ENCODE peak calls at places on chromosomes 1 and 21, in six cellular contexts. One of them, this sample, is unnamed.

GRCh38 chr1:223621312-223621734 is 44.2 kb downstream of the CAPN8 start:
- DNase-seq in stimulated activated CD4-positive, alpha-beta T cell treated with anti-CD3 and anti-CD28 coated beads, Interleukin-4, amount 100 ng/mL, for 48 hours: no peak
- DNase-seq in transverse colon: no peak
- DNase-seq in type B pancreatic cell: no peak
- DNase-seq in HAP-1: no peak
- DNase-seq in cardiac muscle cell: no peak
- DNase-seq in this sample: no peak

GRCh38 chr1:241142493-241142892 is 214.5 kb downstream of the RGS7 start:
- DNase-seq in cardiac muscle cell: no peak
- DNase-seq in transverse colon: no peak
- DNase-seq in type B pancreatic cell: no peak
- DNase-seq in HAP-1: peak
- DNase-seq in stimulated activated CD4-positive, alpha-beta T cell treated with anti-CD3 and anti-CD28 coated beads, Interleukin-4, amount 100 ng/mL, for 48 hours: no peak
- DNase-seq in this sample: no peak

GRCh38 chr1:197696372-197696771 is 78.9 kb downstream of the DENND1B start:
- DNase-seq in cardiac muscle cell: peak
- DNase-seq in HAP-1: no peak
- DNase-seq in type B pancreatic cell: no peak
- DNase-seq in transverse colon: no peak
- DNase-seq in stimulated activated CD4-positive, alpha-beta T cell treated with anti-CD3 and anti-CD28 coated beads, Interleukin-4, amount 100 ng/mL, for 48 hours: no peak
- DNase-seq in this sample: no peak

GRCh38 chr21:36738489-36739126 is 39.7 kb downstream of the SIM2 start:
- DNase-seq in transverse colon: no peak
- DNase-seq in cardiac muscle cell: no peak
- DNase-seq in HAP-1: no peak
- DNase-seq in stimulated activated CD4-positive, alpha-beta T cell treated with anti-CD3 and anti-CD28 coated beads, Interleukin-4, amount 100 ng/mL, for 48 hours: no peak
- DNase-seq in type B pancreatic cell: no peak
- DNase-seq in this sample: no peak

GRCh38 chr1:170791941-170792340 is 128.0 kb downstream of the PRRX1 start:
- DNase-seq in HAP-1: no peak
- DNase-seq in transverse colon: no peak
- DNase-seq in stimulated activated CD4-positive, alpha-beta T cell treated with anti-CD3 and anti-CD28 coated beads, Interleukin-4, amount 100 ng/mL, for 48 hours: no peak
- DNase-seq in cardiac muscle cell: no peak
- DNase-seq in type B pancreatic cell: no peak
- DNase-seq in this sample: no peak

GRCh38 chr1:188986751-188987417 is 1490.8 kb downstream of the BRINP3 start:
- DNase-seq in cardiac muscle cell: no peak
- DNase-seq in HAP-1: peak
- DNase-seq in stimulated activated CD4-positive, alpha-beta T cell treated with anti-CD3 and anti-CD28 coated beads, Interleukin-4, amount 100 ng/mL, for 48 hours: no peak
- DNase-seq in transverse colon: no peak
- DNase-seq in type B pancreatic cell: no peak
- DNase-seq in this sample: no peak

GRCh38 chr1:240337795-240338194 is 246.1 kb downstream of the FMN2 start:
- DNase-seq in cardiac muscle cell: peak
- DNase-seq in transverse colon: no peak
- DNase-seq in stimulated activated CD4-positive, alpha-beta T cell treated with anti-CD3 and anti-CD28 coated beads, Interleukin-4, amount 100 ng/mL, for 48 hours: no peak
- DNase-seq in HAP-1: no peak
- DNase-seq in type B pancreatic cell: no peak
- DNase-seq in this sample: no peak

GRCh38 chr1:78340006-78340405 is 150.8 kb upstream of the PTGFR start:
- DNase-seq in transverse colon: no peak
- DNase-seq in type B pancreatic cell: no peak
- DNase-seq in cardiac muscle cell: peak
- DNase-seq in HAP-1: no peak
- DNase-seq in stimulated activated CD4-positive, alpha-beta T cell treated with anti-CD3 and anti-CD28 coated beads, Interleukin-4, amount 100 ng/mL, for 48 hours: no peak
- DNase-seq in this sample: no peak

GRCh38 chr1:38152351-38153082 is 105.9 kb upstream of the POU3F1 start:
- DNase-seq in HAP-1: peak
- DNase-seq in stimulated activated CD4-positive, alpha-beta T cell treated with anti-CD3 and anti-CD28 coated beads, Interleukin-4, amount 100 ng/mL, for 48 hours: no peak
- DNase-seq in type B pancreatic cell: no peak
- DNase-seq in cardiac muscle cell: no peak
- DNase-seq in transverse colon: no peak
- DNase-seq in this sample: no peak

GRCh38 chr1:53860967-53861411 is 22.9 kb upstream of the NDC1 start:
- DNase-seq in cardiac muscle cell: peak
- DNase-seq in transverse colon: peak
- DNase-seq in type B pancreatic cell: no peak
- DNase-seq in stimulated activated CD4-positive, alpha-beta T cell treated with anti-CD3 and anti-CD28 coated beads, Interleukin-4, amount 100 ng/mL, for 48 hours: no peak
- DNase-seq in HAP-1: peak
- DNase-seq in this sample: peak

GRCh38 chr1:115697619-115698018 is 55.8 kb downstream of the VANGL1 start:
- DNase-seq in stimulated activated CD4-positive, alpha-beta T cell treated with anti-CD3 and anti-CD28 coated beads, Interleukin-4, amount 100 ng/mL, for 48 hours: no peak
- DNase-seq in transverse colon: no peak
- DNase-seq in HAP-1: no peak
- DNase-seq in cardiac muscle cell: no peak
- DNase-seq in type B pancreatic cell: no peak
- DNase-seq in this sample: no peak

GRCh38 chr1:15168479-15168878 is 14.9 kb downstream of the TMEM51 start:
- DNase-seq in cardiac muscle cell: peak
- DNase-seq in transverse colon: no peak
- DNase-seq in stimulated activated CD4-positive, alpha-beta T cell treated with anti-CD3 and anti-CD28 coated beads, Interleukin-4, amount 100 ng/mL, for 48 hours: no peak
- DNase-seq in type B pancreatic cell: no peak
- DNase-seq in HAP-1: no peak
- DNase-seq in this sample: no peak

GRCh38 chr1:202615501-202616354 is 94.5 kb downstream of the SYT2 start:
- DNase-seq in type B pancreatic cell: no peak
- DNase-seq in transverse colon: peak
- DNase-seq in stimulated activated CD4-positive, alpha-beta T cell treated with anti-CD3 and anti-CD28 coated beads, Interleukin-4, amount 100 ng/mL, for 48 hours: no peak
- DNase-seq in cardiac muscle cell: peak
- DNase-seq in HAP-1: no peak
- DNase-seq in this sample: no peak

GRCh38 chr1:207495816-207496792 is at the start of gene CR1:
- DNase-seq in cardiac muscle cell: peak
- DNase-seq in type B pancreatic cell: peak
- DNase-seq in transverse colon: peak
- DNase-seq in HAP-1: peak
- DNase-seq in stimulated activated CD4-positive, alpha-beta T cell treated with anti-CD3 and anti-CD28 coated beads, Interleukin-4, amount 100 ng/mL, for 48 hours: peak
- DNase-seq in this sample: no peak

GRCh38 chr1:227411066-227411465 is 92.8 kb upstream of the CDC42BPA start:
- DNase-seq in cardiac muscle cell: peak
- DNase-seq in type B pancreatic cell: no peak
- DNase-seq in stimulated activated CD4-positive, alpha-beta T cell treated with anti-CD3 and anti-CD28 coated beads, Interleukin-4, amount 100 ng/mL, for 48 hours: no peak
- DNase-seq in HAP-1: no peak
- DNase-seq in transverse colon: no peak
- DNase-seq in this sample: no peak

GRCh38 chr1:244861683-244862082 is 2.7 kb downstream of the HNRNPU start:
- DNase-seq in stimulated activated CD4-positive, alpha-beta T cell treated with anti-CD3 and anti-CD28 coated beads, Interleukin-4, amount 100 ng/mL, for 48 hours: no peak
- DNase-seq in HAP-1: no peak
- DNase-seq in cardiac muscle cell: peak
- DNase-seq in transverse colon: no peak
- DNase-seq in type B pancreatic cell: no peak
- DNase-seq in this sample: no peak

GRCh38 chr1:2166695-2167094 is 27.9 kb downstream of the FAAP20 start:
- DNase-seq in HAP-1: no peak
- DNase-seq in type B pancreatic cell: no peak
- DNase-seq in cardiac muscle cell: no peak
- DNase-seq in transverse colon: no peak
- DNase-seq in stimulated activated CD4-positive, alpha-beta T cell treated with anti-CD3 and anti-CD28 coated beads, Interleukin-4, amount 100 ng/mL, for 48 hours: no peak
- DNase-seq in this sample: no peak

GRCh38 chr21:33348728-33349127 is 24.0 kb downstream of the IFNAR1 start:
- DNase-seq in HAP-1: no peak
- DNase-seq in type B pancreatic cell: no peak
- DNase-seq in transverse colon: no peak
- DNase-seq in stimulated activated CD4-positive, alpha-beta T cell treated with anti-CD3 and anti-CD28 coated beads, Interleukin-4, amount 100 ng/mL, for 48 hours: no peak
- DNase-seq in cardiac muscle cell: peak
- DNase-seq in this sample: peak

GRCh38 chr1:172581779-172582178 is 48.8 kb downstream of the SUCO start:
- DNase-seq in stimulated activated CD4-positive, alpha-beta T cell treated with anti-CD3 and anti-CD28 coated beads, Interleukin-4, amount 100 ng/mL, for 48 hours: no peak
- DNase-seq in transverse colon: no peak
- DNase-seq in HAP-1: no peak
- DNase-seq in cardiac muscle cell: peak
- DNase-seq in type B pancreatic cell: no peak
- DNase-seq in this sample: no peak

GRCh38 chr21:29307718-29308455 is 9.2 kb downstream of the BACH1 start:
- DNase-seq in cardiac muscle cell: no peak
- DNase-seq in HAP-1: no peak
- DNase-seq in stimulated activated CD4-positive, alpha-beta T cell treated with anti-CD3 and anti-CD28 coated beads, Interleukin-4, amount 100 ng/mL, for 48 hours: no peak
- DNase-seq in transverse colon: no peak
- DNase-seq in type B pancreatic cell: no peak
- DNase-seq in this sample: no peak

GRCh38 chr1:201468844-201469644 is at the start of gene PHLDA3:
- DNase-seq in HAP-1: peak
- DNase-seq in transverse colon: peak
- DNase-seq in cardiac muscle cell: peak
- DNase-seq in stimulated activated CD4-positive, alpha-beta T cell treated with anti-CD3 and anti-CD28 coated beads, Interleukin-4, amount 100 ng/mL, for 48 hours: peak
- DNase-seq in type B pancreatic cell: peak
- DNase-seq in this sample: peak

GRCh38 chr21:37974081-37974480 is 57.8 kb upstream of the KCNJ6 start:
- DNase-seq in transverse colon: no peak
- DNase-seq in type B pancreatic cell: no peak
- DNase-seq in HAP-1: no peak
- DNase-seq in cardiac muscle cell: no peak
- DNase-seq in stimulated activated CD4-positive, alpha-beta T cell treated with anti-CD3 and anti-CD28 coated beads, Interleukin-4, amount 100 ng/mL, for 48 hours: no peak
- DNase-seq in this sample: no peak

GRCh38 chr1:199081739-199082138 is 442.9 kb downstream of the PTPRC start:
- DNase-seq in type B pancreatic cell: no peak
- DNase-seq in transverse colon: no peak
- DNase-seq in stimulated activated CD4-positive, alpha-beta T cell treated with anti-CD3 and anti-CD28 coated beads, Interleukin-4, amount 100 ng/mL, for 48 hours: no peak
- DNase-seq in HAP-1: no peak
- DNase-seq in cardiac muscle cell: no peak
- DNase-seq in this sample: no peak

GRCh38 chr1:66055092-66055491 is 262.4 kb downstream of the PDE4B start:
- DNase-seq in cardiac muscle cell: no peak
- DNase-seq in type B pancreatic cell: no peak
- DNase-seq in HAP-1: no peak
- DNase-seq in stimulated activated CD4-positive, alpha-beta T cell treated with anti-CD3 and anti-CD28 coated beads, Interleukin-4, amount 100 ng/mL, for 48 hours: no peak
- DNase-seq in transverse colon: no peak
- DNase-seq in this sample: no peak

GRCh38 chr1:160346953-160347352 is 3.8 kb downstream of the NCSTN start:
- DNase-seq in HAP-1: no peak
- DNase-seq in stimulated activated CD4-positive, alpha-beta T cell treated with anti-CD3 and anti-CD28 coated beads, Interleukin-4, amount 100 ng/mL, for 48 hours: no peak
- DNase-seq in transverse colon: no peak
- DNase-seq in cardiac muscle cell: no peak
- DNase-seq in type B pancreatic cell: no peak
- DNase-seq in this sample: no peak

GRCh38 chr1:5751833-5752714 is 240.2 kb downstream of the NPHP4 start:
- DNase-seq in type B pancreatic cell: no peak
- DNase-seq in transverse colon: no peak
- DNase-seq in HAP-1: no peak
- DNase-seq in stimulated activated CD4-positive, alpha-beta T cell treated with anti-CD3 and anti-CD28 coated beads, Interleukin-4, amount 100 ng/mL, for 48 hours: no peak
- DNase-seq in cardiac muscle cell: no peak
- DNase-seq in this sample: peak

GRCh38 chr1:54804471-54805132 is 3.5 kb upstream of the TTC22 start:
- DNase-seq in cardiac muscle cell: no peak
- DNase-seq in stimulated activated CD4-positive, alpha-beta T cell treated with anti-CD3 and anti-CD28 coated beads, Interleukin-4, amount 100 ng/mL, for 48 hours: peak
- DNase-seq in HAP-1: no peak
- DNase-seq in transverse colon: peak
- DNase-seq in type B pancreatic cell: peak
- DNase-seq in this sample: no peak

GRCh38 chr1:220895412-220895946 is 16.2 kb downstream of the HLX start:
- DNase-seq in HAP-1: no peak
- DNase-seq in cardiac muscle cell: no peak
- DNase-seq in transverse colon: no peak
- DNase-seq in stimulated activated CD4-positive, alpha-beta T cell treated with anti-CD3 and anti-CD28 coated beads, Interleukin-4, amount 100 ng/mL, for 48 hours: no peak
- DNase-seq in type B pancreatic cell: no peak
- DNase-seq in this sample: no peak

GRCh38 chr1:15038232-15039016 is 115.1 kb upstream of the TMEM51 start:
- DNase-seq in cardiac muscle cell: peak
- DNase-seq in type B pancreatic cell: no peak
- DNase-seq in HAP-1: peak
- DNase-seq in transverse colon: no peak
- DNase-seq in stimulated activated CD4-positive, alpha-beta T cell treated with anti-CD3 and anti-CD28 coated beads, Interleukin-4, amount 100 ng/mL, for 48 hours: no peak
- DNase-seq in this sample: no peak

GRCh38 chr1:32893198-32894018 is 7.1 kb downstream of the HPCA start:
- DNase-seq in HAP-1: peak
- DNase-seq in transverse colon: peak
- DNase-seq in type B pancreatic cell: no peak
- DNase-seq in stimulated activated CD4-positive, alpha-beta T cell treated with anti-CD3 and anti-CD28 coated beads, Interleukin-4, amount 100 ng/mL, for 48 hours: no peak
- DNase-seq in cardiac muscle cell: peak
- DNase-seq in this sample: peak

GRCh38 chr1:39573736-39574624 is 2.6 kb downstream of the PABPC4 start:
- DNase-seq in transverse colon: no peak
- DNase-seq in cardiac muscle cell: peak
- DNase-seq in type B pancreatic cell: no peak
- DNase-seq in HAP-1: peak
- DNase-seq in stimulated activated CD4-positive, alpha-beta T cell treated with anti-CD3 and anti-CD28 coated beads, Interleukin-4, amount 100 ng/mL, for 48 hours: no peak
- DNase-seq in this sample: no peak

GRCh38 chr1:235139315-235139714 is 10.7 kb upstream of the TOMM20 start:
- DNase-seq in stimulated activated CD4-positive, alpha-beta T cell treated with anti-CD3 and anti-CD28 coated beads, Interleukin-4, amount 100 ng/mL, for 48 hours: no peak
- DNase-seq in type B pancreatic cell: no peak
- DNase-seq in HAP-1: no peak
- DNase-seq in cardiac muscle cell: no peak
- DNase-seq in transverse colon: no peak
- DNase-seq in this sample: no peak

GRCh38 chr1:180271640-180272255 is 41.7 kb downstream of the LHX4 start:
- DNase-seq in HAP-1: no peak
- DNase-seq in cardiac muscle cell: no peak
- DNase-seq in type B pancreatic cell: no peak
- DNase-seq in stimulated activated CD4-positive, alpha-beta T cell treated with anti-CD3 and anti-CD28 coated beads, Interleukin-4, amount 100 ng/mL, for 48 hours: no peak
- DNase-seq in transverse colon: no peak
- DNase-seq in this sample: no peak

GRCh38 chr1:206117151-206117948 is at the start of gene AVPR1B:
- DNase-seq in transverse colon: peak
- DNase-seq in HAP-1: peak
- DNase-seq in type B pancreatic cell: peak
- DNase-seq in cardiac muscle cell: peak
- DNase-seq in stimulated activated CD4-positive, alpha-beta T cell treated with anti-CD3 and anti-CD28 coated beads, Interleukin-4, amount 100 ng/mL, for 48 hours: peak
- DNase-seq in this sample: peak

GRCh38 chr1:53280486-53280885 is 42.2 kb upstream of the MAGOH start:
- DNase-seq in HAP-1: no peak
- DNase-seq in transverse colon: no peak
- DNase-seq in type B pancreatic cell: no peak
- DNase-seq in cardiac muscle cell: no peak
- DNase-seq in stimulated activated CD4-positive, alpha-beta T cell treated with anti-CD3 and anti-CD28 coated beads, Interleukin-4, amount 100 ng/mL, for 48 hours: no peak
- DNase-seq in this sample: peak

GRCh38 chr1:54577612-54578011 is 29.6 kb downstream of the ACOT11 start:
- DNase-seq in cardiac muscle cell: peak
- DNase-seq in type B pancreatic cell: no peak
- DNase-seq in HAP-1: no peak
- DNase-seq in stimulated activated CD4-positive, alpha-beta T cell treated with anti-CD3 and anti-CD28 coated beads, Interleukin-4, amount 100 ng/mL, for 48 hours: no peak
- DNase-seq in transverse colon: peak
- DNase-seq in this sample: peak